ENCODE peak calls at places on chromosomes 7 and 10, in five cellular contexts. Q, B, X, J and S are unnamed samples.

GRCh38 chr7:70506463-70506862 is 625.5 kb upstream of the GALNT17 start:
- DNase-seq in B (no peak), Q (no peak), J (peak; percentile 69), X (no peak), S (no peak)

GRCh38 chr7:2523941-2524807 is 4.6 kb downstream of the LFNG start:
- DNase-seq in X (no peak), Q (peak; percentile 82), B (peak; percentile 76), J (peak; percentile 80), S (peak; percentile 99)

GRCh38 chr10:132186488-132187413 is at the start of gene DPYSL4:
- DNase-seq in B (no peak), Q (no peak), J (no peak), X (no peak), S (no peak)

GRCh38 chr10:18240185-18240882 is 100.1 kb downstream of the CACNB2 start:
- DNase-seq in Q (no peak), X (no peak), B (no peak), J (no peak), S (no peak)

GRCh38 chr7:95980073-95980655 is 207.8 kb downstream of the DYNC1I1 start:
- DNase-seq in B (no peak), X (no peak), J (no peak), Q (no peak), S (no peak)

GRCh38 chr7:156156734-156157408 is 344.6 kb upstream of the SHH start:
- DNase-seq in J (peak; percentile 57), X (no peak), B (no peak), Q (no peak), S (peak; percentile 64)

GRCh38 chr10:29357962-29358635 is 69.2 kb downstream of the LYZL1 start:
- DNase-seq in X (no peak), J (no peak), Q (no peak), B (no peak), S (no peak)

GRCh38 chr10:25745976-25746375 is 188.1 kb upstream of the MYO3A start:
- DNase-seq in Q (no peak), B (no peak), X (no peak), J (no peak), S (no peak)

GRCh38 chr10:133458710-133459453 is 5.1 kb downstream of the SCART1 start:
- DNase-seq in J (no peak), Q (no peak), X (no peak), B (no peak), S (no peak)

GRCh38 chr10:31431021-31431420 is 112.0 kb downstream of the ZEB1 start:
- DNase-seq in X (no peak), B (no peak), Q (no peak), J (no peak), S (no peak)
- TF ChIP-seq CTCF in X (no peak), B (no peak), Q (no peak), J (no peak), S (no peak)

GRCh38 chr10:125694874-125695273 is 11.9 kb upstream of the TEX36 start:
- DNase-seq in J (no peak), X (no peak), B (peak; percentile 59), Q (no peak), S (no peak)

GRCh38 chr10:125699562-125700143 is 16.7 kb upstream of the TEX36 start:
- DNase-seq in J (no peak), B (no peak), Q (no peak), X (no peak), S (no peak)

GRCh38 chr10:125700355-125700911 is 17.5 kb upstream of the TEX36 start:
- DNase-seq in X (no peak), J (no peak), B (no peak), Q (no peak), S (no peak)

GRCh38 chr10:125692932-125693847 is 10.2 kb upstream of the TEX36 start:
- DNase-seq in J (no peak), Q (no peak), B (peak; percentile 23), X (peak; percentile 88), S (no peak)

DNA sequence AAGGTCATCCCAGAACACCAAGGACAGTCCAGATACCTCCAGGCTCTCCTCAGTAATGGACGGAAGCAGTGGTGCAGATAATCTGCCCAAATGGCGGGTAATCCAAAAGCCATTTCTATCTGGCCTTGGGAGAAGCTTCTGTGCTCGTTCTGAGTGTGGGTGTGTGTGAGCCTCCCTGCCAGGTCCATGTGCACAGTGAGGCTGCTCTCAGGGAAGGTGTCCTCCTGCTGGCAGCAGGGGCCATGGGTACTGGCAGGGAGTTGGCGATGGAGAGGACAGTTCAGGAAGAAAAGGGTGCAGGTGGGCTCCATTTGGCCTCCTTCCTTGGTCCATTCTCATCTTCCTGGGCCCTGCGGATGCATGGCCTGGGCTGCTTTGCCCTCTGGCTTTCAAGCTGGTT is 15.6 kb upstream of the TEX36 start:
- DNase-seq in J (no peak), Q (no peak), B (no peak), X (no peak), S (no peak)
- TF ChIP-seq CTCF in J (no peak), Q (no peak), B (no peak), X (no peak), S (no peak)

GRCh38 chr7:147896121-147896520 is 694.4 kb upstream of the C7orf33 start:
- DNase-seq in J (no peak), X (no peak), B (no peak), Q (no peak), S (no peak)

GRCh38 chr7:147894271-147894670 is 696.3 kb upstream of the C7orf33 start:
- DNase-seq in Q (no peak), X (no peak), J (no peak), B (no peak), S (no peak)
- TF ChIP-seq CTCF in Q (no peak), X (no peak), J (no peak), B (no peak), S (no peak)

DNA sequence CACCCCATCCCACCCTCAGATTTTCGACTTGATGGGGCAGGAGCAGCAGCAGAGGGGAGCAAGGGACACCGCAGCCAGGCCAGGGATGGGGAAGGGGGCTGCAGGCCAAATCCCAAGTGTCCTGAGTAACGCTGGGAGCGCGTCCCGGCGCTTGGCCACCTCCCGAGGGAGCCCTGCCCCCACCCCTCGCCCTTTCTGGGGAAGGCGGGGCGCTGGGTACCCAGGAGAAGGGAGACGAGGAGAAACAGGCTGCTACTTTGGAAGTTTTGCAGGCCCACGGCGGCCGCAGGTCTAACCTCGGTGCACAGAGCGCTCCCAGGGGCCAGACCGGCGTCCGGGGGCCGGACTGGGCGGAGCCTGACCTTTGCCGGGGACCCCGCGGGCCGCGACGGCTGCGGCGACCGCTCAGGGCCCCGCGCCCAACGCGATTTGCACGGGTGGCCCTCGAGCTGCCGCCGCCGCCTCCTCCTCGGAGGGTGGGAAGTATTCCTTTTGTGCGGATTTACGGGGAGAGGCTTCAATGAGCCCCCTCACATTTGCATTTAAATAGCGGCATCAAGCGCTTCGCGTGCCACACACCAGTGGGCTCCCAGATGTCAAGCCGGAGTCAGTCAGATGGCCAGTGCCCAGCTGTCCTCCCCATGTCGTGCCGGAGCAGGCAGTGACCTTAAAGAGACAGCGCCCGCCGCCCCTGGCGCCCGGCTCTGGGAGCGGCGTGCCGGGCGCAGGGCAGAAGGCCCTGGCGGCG is 2.9 kb upstream of the EBF3 start:
- DNase-seq in J (no peak), X (no peak), B (no peak), Q (no peak), S (no peak)
- TF ChIP-seq CTCF in J (no peak), X (no peak), B (no peak), Q (no peak), S (no peak)

GRCh38 chr7:24318326-24318725 is 34.3 kb downstream of the NPY start:
- DNase-seq in X (no peak), B (no peak), J (peak; percentile 45), Q (no peak), S (no peak)
- TF ChIP-seq CTCF in X (no peak), B (peak; percentile 51), J (peak; percentile 40), Q (no peak), S (no peak)

GRCh38 chr10:125159486-125159931 is 854 bp downstream of the CTBP2 start:
- DNase-seq in B (no peak), X (no peak), Q (no peak), J (no peak), S (no peak)

GRCh38 chr10:125162181-125162906 is 2.0 kb upstream of the CTBP2 start:
- DNase-seq in Q (no peak), J (peak; percentile 76), B (no peak), X (no peak), S (no peak)

GRCh38 chr10:125159932-125160855 is at the start of gene CTBP2:
- DNase-seq in B (no peak), Q (no peak), J (peak; percentile 70), X (no peak), S (peak; percentile 49)

GRCh38 chr10:125160856-125161569 is 650 bp upstream of the CTBP2 start:
- DNase-seq in B (peak; percentile 80), J (peak; percentile 94), Q (peak; percentile 75), X (peak; percentile 68), S (peak; percentile 81)

GRCh38 chr10:125161570-125162139 is 1.3 kb upstream of the CTBP2 start:
- DNase-seq in B (no peak), J (no peak), X (no peak), Q (no peak), S (no peak)
- TF ChIP-seq CTCF in B (no peak), J (no peak), X (no peak), Q (no peak), S (peak; percentile 28)